ENCODE peak calls at places on chromosomes 13 and 19, in four cellular contexts. One of them, this sample, is unnamed.

GRCh38 chr13:27006519-27007161 is 165.0 kb downstream of the USP12 start:
- DNase-seq in hepatocyte: peak; percentile 63
- DNase-seq in thoracic aorta: no peak
- DNase-seq in breast epithelium: no peak
- DNase-seq in this sample: peak; percentile 43

GRCh38 chr19:40393894-40394815 is 4.2 kb upstream of the HIPK4 start:
- DNase-seq in hepatocyte: no peak
- DNase-seq in thoracic aorta: no peak
- DNase-seq in breast epithelium: no peak
- DNase-seq in this sample: no peak

GRCh38 chr13:83877901-83878300 is 4.4 kb downstream of the SLITRK1 start:
- DNase-seq in hepatocyte: no peak
- DNase-seq in thoracic aorta: no peak
- DNase-seq in breast epithelium: no peak
- DNase-seq in this sample: no peak

GRCh38 chr19:30066781-30067759 is 125.0 kb downstream of the URI1 start:
- DNase-seq in hepatocyte: no peak
- DNase-seq in thoracic aorta: no peak
- DNase-seq in breast epithelium: no peak
- DNase-seq in this sample: no peak

GRCh38 chr19:33860691-33861090 is 64.0 kb downstream of the KCTD15 start:
- DNase-seq in hepatocyte: no peak
- DNase-seq in thoracic aorta: no peak
- DNase-seq in breast epithelium: no peak
- DNase-seq in this sample: no peak

GRCh38 chr13:27607125-27607524 is 13.2 kb downstream of the LNX2 start:
- DNase-seq in hepatocyte: peak; percentile 62
- DNase-seq in thoracic aorta: no peak
- DNase-seq in breast epithelium: no peak
- DNase-seq in this sample: no peak

GRCh38 chr13:94548382-94549240 is 47.3 kb downstream of the TGDS start:
- DNase-seq in hepatocyte: peak; percentile 78
- DNase-seq in thoracic aorta: peak; percentile 5
- DNase-seq in breast epithelium: peak; percentile 19
- DNase-seq in this sample: no peak

GRCh38 chr13:44237276-44237767 is 136.3 kb upstream of the SERP2 start:
- DNase-seq in hepatocyte: peak; percentile 58
- DNase-seq in thoracic aorta: peak; percentile 51
- DNase-seq in breast epithelium: peak; percentile 56
- DNase-seq in this sample: no peak

GRCh38 chr13:47033216-47033615 is 136.4 kb upstream of the HTR2A start:
- DNase-seq in hepatocyte: no peak
- DNase-seq in thoracic aorta: no peak
- DNase-seq in breast epithelium: no peak
- DNase-seq in this sample: no peak

GRCh38 chr13:41562083-41562482 is 104.7 kb downstream of the RGCC start:
- DNase-seq in hepatocyte: peak; percentile 68
- DNase-seq in thoracic aorta: no peak
- DNase-seq in breast epithelium: peak; percentile 41
- DNase-seq in this sample: no peak

GRCh38 chr13:93344048-93344447 is 117.4 kb downstream of the GPC6 start:
- DNase-seq in hepatocyte: no peak
- DNase-seq in thoracic aorta: no peak
- DNase-seq in breast epithelium: no peak
- DNase-seq in this sample: no peak

GRCh38 chr19:32397736-32398135 is 7.8 kb upstream of the DPY19L3 start:
- DNase-seq in hepatocyte: peak; percentile 49
- DNase-seq in thoracic aorta: no peak
- DNase-seq in breast epithelium: no peak
- DNase-seq in this sample: no peak

GRCh38 chr13:95180513-95181245 is 120.6 kb downstream of the ABCC4 start:
- DNase-seq in hepatocyte: peak; percentile 40
- DNase-seq in thoracic aorta: no peak
- DNase-seq in breast epithelium: no peak
- DNase-seq in this sample: no peak

GRCh38 chr13:114099918-114100445 is 32.4 kb downstream of the RASA3 start:
- DNase-seq in hepatocyte: no peak
- DNase-seq in thoracic aorta: no peak
- DNase-seq in breast epithelium: no peak
- DNase-seq in this sample: no peak

GRCh38 chr13:95438297-95438696 is 114.2 kb upstream of the CLDN10 start:
- DNase-seq in hepatocyte: no peak
- DNase-seq in thoracic aorta: no peak
- DNase-seq in breast epithelium: no peak
- DNase-seq in this sample: no peak

GRCh38 chr13:39376088-39376487 is 226.9 kb downstream of the LHFPL6 start:
- DNase-seq in hepatocyte: no peak
- DNase-seq in thoracic aorta: no peak
- DNase-seq in breast epithelium: no peak
- DNase-seq in this sample: no peak

GRCh38 chr13:110448230-110448629 is 113.3 kb downstream of the RAB20 start:
- DNase-seq in hepatocyte: no peak
- DNase-seq in thoracic aorta: no peak
- DNase-seq in breast epithelium: peak; percentile 83
- DNase-seq in this sample: no peak

GRCh38 chr19:55673465-55673864 is 1.6 kb upstream of the EPN1 start:
- DNase-seq in hepatocyte: no peak
- DNase-seq in thoracic aorta: no peak
- DNase-seq in breast epithelium: no peak
- DNase-seq in this sample: no peak

GRCh38 chr13:112727581-112727980 is 37.7 kb downstream of the ATP11A start:
- DNase-seq in hepatocyte: no peak
- DNase-seq in thoracic aorta: no peak
- DNase-seq in breast epithelium: no peak
- DNase-seq in this sample: no peak

DNA sequence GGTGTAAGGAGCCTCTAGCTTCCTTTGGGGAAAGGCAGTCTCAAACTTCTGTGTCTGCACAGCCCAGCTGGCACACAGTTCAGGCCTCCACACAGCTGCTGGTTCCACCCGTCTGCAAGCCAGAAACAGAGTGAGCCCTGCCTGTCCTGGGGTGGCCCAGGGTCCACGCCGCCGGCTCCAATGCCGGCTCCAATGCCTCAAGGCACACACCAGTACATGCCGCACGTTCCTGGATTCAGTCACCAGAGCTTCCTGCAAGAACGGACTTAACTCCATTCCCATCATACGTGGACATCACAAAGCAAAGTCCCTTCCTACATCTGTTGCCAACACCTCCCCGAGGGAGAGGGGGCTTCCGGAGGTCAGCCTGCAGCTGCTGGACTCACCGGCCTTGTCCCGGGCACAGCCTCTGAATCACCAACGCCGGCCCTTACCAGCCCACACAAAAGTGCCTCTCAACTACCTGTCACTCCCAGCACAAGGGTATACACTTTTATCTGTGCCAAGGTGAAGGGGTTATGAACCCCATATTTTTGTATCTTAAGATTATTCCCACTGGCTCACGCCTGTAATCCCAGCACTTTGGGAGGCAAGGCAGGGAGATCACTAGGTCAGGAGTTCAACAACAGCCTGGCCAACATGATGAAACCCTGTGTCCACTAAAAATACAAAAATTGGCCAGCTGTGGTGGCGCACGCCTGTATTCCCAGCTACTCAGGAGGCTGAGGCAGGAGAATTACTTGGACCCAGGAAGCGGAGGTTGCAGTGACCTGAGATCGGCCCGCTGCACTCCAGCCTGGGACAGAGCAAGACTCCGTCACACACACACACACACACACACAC is 8.4 kb downstream of the SH3GL1 start:
- DNase-seq in hepatocyte: no peak
- DNase-seq in thoracic aorta: no peak
- DNase-seq in breast epithelium: no peak
- DNase-seq in this sample: no peak
- TF ChIP-seq CTCF in hepatocyte: no peak
- TF ChIP-seq CTCF in thoracic aorta: no peak
- TF ChIP-seq CTCF in breast epithelium: no peak
- TF ChIP-seq CTCF in this sample: no peak

GRCh38 chr13:75217949-75218348 is 264.0 kb downstream of the TBC1D4 start:
- DNase-seq in hepatocyte: no peak
- DNase-seq in thoracic aorta: no peak
- DNase-seq in breast epithelium: no peak
- DNase-seq in this sample: no peak
- TF ChIP-seq CTCF in hepatocyte: no peak
- TF ChIP-seq CTCF in thoracic aorta: no peak
- TF ChIP-seq CTCF in breast epithelium: no peak
- TF ChIP-seq CTCF in this sample: no peak

GRCh38 chr19:45146716-45147337 is 14.0 kb downstream of the NKPD1 start:
- DNase-seq in hepatocyte: no peak
- DNase-seq in thoracic aorta: no peak
- DNase-seq in breast epithelium: no peak
- DNase-seq in this sample: no peak

GRCh38 chr19:45146251-45146650 is 14.5 kb downstream of the NKPD1 start:
- DNase-seq in hepatocyte: no peak
- DNase-seq in thoracic aorta: no peak
- DNase-seq in breast epithelium: no peak
- DNase-seq in this sample: no peak

GRCh38 chr19:45149129-45149528 is 11.7 kb downstream of the NKPD1 start:
- DNase-seq in hepatocyte: no peak
- DNase-seq in thoracic aorta: no peak
- DNase-seq in breast epithelium: no peak
- DNase-seq in this sample: no peak

GRCh38 chr19:45150180-45150579 is 10.6 kb downstream of the NKPD1 start:
- DNase-seq in hepatocyte: no peak
- DNase-seq in thoracic aorta: no peak
- DNase-seq in breast epithelium: no peak
- DNase-seq in this sample: no peak

GRCh38 chr19:45147835-45148676 is 12.7 kb downstream of the NKPD1 start:
- DNase-seq in hepatocyte: no peak
- DNase-seq in thoracic aorta: no peak
- DNase-seq in breast epithelium: no peak
- DNase-seq in this sample: no peak
- TF ChIP-seq CTCF in hepatocyte: no peak
- TF ChIP-seq CTCF in thoracic aorta: no peak
- TF ChIP-seq CTCF in breast epithelium: no peak
- TF ChIP-seq CTCF in this sample: no peak

DNA sequence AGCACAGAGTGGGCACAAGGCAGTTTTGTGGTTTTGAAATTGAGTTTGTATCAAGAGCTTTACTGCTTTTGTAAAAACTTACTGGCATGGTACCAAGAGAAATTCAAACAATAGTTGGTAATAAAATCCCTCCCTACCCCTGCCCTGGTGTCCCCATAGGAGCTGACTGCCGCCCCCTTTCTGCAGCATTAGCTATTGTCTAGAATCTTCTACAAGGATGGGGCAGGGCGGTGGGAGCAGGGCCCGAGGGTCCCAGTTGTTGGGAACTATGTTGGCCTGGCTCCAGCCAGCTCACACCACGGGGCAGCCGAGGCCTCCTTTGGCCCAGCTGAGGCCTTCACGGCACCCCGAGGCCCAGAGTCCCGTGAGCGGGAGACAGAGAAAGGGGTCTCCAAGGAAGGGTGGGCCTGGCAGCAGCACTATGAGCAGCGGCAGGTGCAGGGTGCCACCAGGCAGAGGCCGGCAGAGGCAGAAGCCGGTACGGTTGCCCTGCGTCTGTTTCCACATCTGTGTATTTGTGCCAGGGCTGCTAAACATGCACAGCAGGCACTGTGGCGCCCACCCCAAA is 57.9 kb downstream of the KDM4B start:
- DNase-seq in hepatocyte: no peak
- DNase-seq in thoracic aorta: no peak
- DNase-seq in breast epithelium: no peak
- DNase-seq in this sample: no peak
- TF ChIP-seq CTCF in hepatocyte: peak; percentile 21
- TF ChIP-seq CTCF in thoracic aorta: no peak
- TF ChIP-seq CTCF in breast epithelium: no peak
- TF ChIP-seq CTCF in this sample: no peak

GRCh38 chr13:89361909-89362308 is 1690.7 kb downstream of the SLITRK5 start:
- DNase-seq in hepatocyte: no peak
- DNase-seq in thoracic aorta: no peak
- DNase-seq in breast epithelium: no peak
- DNase-seq in this sample: no peak
- TF ChIP-seq CTCF in hepatocyte: peak; percentile 21
- TF ChIP-seq CTCF in thoracic aorta: no peak
- TF ChIP-seq CTCF in breast epithelium: no peak
- TF ChIP-seq CTCF in this sample: no peak

This sample was measured in progenitor cell of endocrine pancreas.